ENCODE peak calls at places on chromosome 10, in nine cellular contexts. D is LoVo; I is GM12892; Y is posterior vena cava; E is activated CD8-positive, alpha-beta memory T cell treated with anti-CD3 and anti-CD28 coated beads for 24 hours; N is NCI-H460; K is stimulated activated CD4-positive, alpha-beta T cell treated with anti-CD3 and anti-CD28 coated beads, TNF-alpha, amount 100 ng/mL, for 4 hours; G is lower lobe of right lung; J is NCI-H1694. U is an unnamed sample.

GRCh38 chr10:124476043-124476725 is 14.6 kb downstream of the LHPP start:
- DNase-seq in D (no peak), I (no peak), Y (no peak), E (no peak), N (no peak), K (no peak), G (no peak), J (no peak), U (no peak)

GRCh38 chr10:66795871-66796270 is 130.0 kb upstream of the LRRTM3 start:
- DNase-seq in D (no peak), I (no peak), Y (no peak), E (no peak), N (no peak), K (no peak), G (no peak), J (no peak), U (no peak)

GRCh38 chr10:110103921-110104461 is 96.2 kb downstream of the ADD3 start:
- DNase-seq in D (no peak), I (no peak), Y (no peak), E (no peak), N (no peak), K (no peak), G (no peak), J (no peak), U (no peak)

GRCh38 chr10:33391611-33392010 is 57.1 kb upstream of the NRP1 start:
- DNase-seq in D (no peak), I (no peak), Y (no peak), E (no peak), N (no peak), K (no peak), G (no peak), J (no peak), U (no peak)

GRCh38 chr10:118041316-118041715 is 5.4 kb downstream of the RAB11FIP2 start:
- DNase-seq in D (no peak), I (no peak), Y (no peak), E (no peak), N (no peak), K (no peak), G (no peak), J (no peak), U (no peak)

GRCh38 chr10:123721441-123722049 is 55.4 kb downstream of the GPR26 start:
- DNase-seq in D (no peak), I (no peak), Y (peak; percentile 45), E (no peak), N (no peak), K (no peak), G (no peak), J (no peak), U (no peak)

GRCh38 chr10:100022403-100022802 is 12.7 kb upstream of the DNMBP start:
- DNase-seq in D (no peak), I (no peak), Y (no peak), E (no peak), N (no peak), K (no peak), G (no peak), J (no peak), U (no peak)

GRCh38 chr10:29386347-29386999 is 97.6 kb downstream of the LYZL1 start:
- DNase-seq in D (peak; percentile 40), I (no peak), Y (no peak), E (no peak), N (peak; percentile 29), K (no peak), G (no peak), J (no peak), U (no peak)

GRCh38 chr10:73576178-73576889 is 14.8 kb downstream of the USP54 start:
- DNase-seq in D (peak; percentile 38), I (no peak), Y (no peak), E (no peak), N (peak; percentile 13), K (no peak), G (no peak), J (no peak), U (no peak)

GRCh38 chr10:133166504-133166827 is 6.4 kb downstream of the KNDC1 start:
- DNase-seq in D (no peak), I (no peak), Y (no peak), E (no peak), N (no peak), K (no peak), G (peak; percentile 38), J (no peak), U (no peak)